ENCODE peak calls at places on chromosomes 5 and 9, in eight cellular contexts. M is GM12864, H is HFF-Myc, V is A673, X is cardiac fibroblast, Q is choroid plexus epithelial cell, B is IMR-90, K is uterus. G is an unnamed sample.

GRCh38 chr9:21527579-21527978 is 45.5 kb upstream of the IFNE start:
- DNase-seq in Q (no peak), H (no peak), M (no peak), X (no peak), B (no peak), V (no peak), K (no peak), G (no peak)

GRCh38 chr5:177131352-177131710 is 2.2 kb upstream of the NSD1 start:
- DNase-seq in M (no peak), B (no peak), Q (no peak), V (no peak), K (no peak), H (no peak), X (no peak), G (no peak)

GRCh38 chr5:43192558-43193170 is 639 bp downstream of the NIM1K start:
- DNase-seq in B (peak), Q (peak), H (no peak), V (peak), X (peak), M (no peak), K (peak), G (peak)

GRCh38 chr9:114370251-114370984 is 17.4 kb downstream of the AKNA start:
- DNase-seq in M (no peak), K (no peak), H (no peak), V (no peak), B (no peak), Q (no peak), X (no peak), G (no peak)

GRCh38 chr9:122944960-122945888 is 4.4 kb downstream of the RABGAP1 start:
- DNase-seq in V (no peak), X (no peak), K (no peak), H (no peak), B (peak), M (no peak), Q (peak), G (no peak)

GRCh38 chr5:179697108-179697507 is 1.7 kb upstream of the CANX start:
- DNase-seq in Q (no peak), H (no peak), X (no peak), K (no peak), M (no peak), B (no peak), V (no peak), G (no peak)

GRCh38 chr5:146516151-146516475 is at the start of gene GPR151:
- DNase-seq in Q (peak), V (peak), M (no peak), H (no peak), X (peak), K (no peak), B (peak), G (peak)

GRCh38 chr9:135792268-135793128 is 90.5 kb downstream of the KCNT1 start:
- DNase-seq in X (no peak), M (no peak), V (no peak), K (no peak), Q (no peak), H (no peak), B (no peak), G (no peak)

GRCh38 chr9:107222020-107222522 is 61.0 kb upstream of the RAD23B start:
- DNase-seq in H (no peak), K (no peak), X (peak), M (no peak), Q (peak), V (no peak), B (peak), G (peak)

GRCh38 chr9:116476002-116476401 is 211.1 kb upstream of the TRIM32 start:
- DNase-seq in H (no peak), K (no peak), X (no peak), B (no peak), V (no peak), Q (no peak), M (no peak), G (no peak)

GRCh38 chr9:116653580-116654355 is 33.3 kb upstream of the TRIM32 start:
- DNase-seq in Q (no peak), X (no peak), V (no peak), B (no peak), K (no peak), M (no peak), H (no peak), G (peak)

GRCh38 chr9:134734270-134734669 is 92.7 kb downstream of the COL5A1 start:
- DNase-seq in Q (peak), H (no peak), V (no peak), X (peak), B (peak), K (peak), M (no peak), G (peak)

GRCh38 chr9:137671196-137671538 is 52.4 kb downstream of the EHMT1 start:
- DNase-seq in B (no peak), X (no peak), V (no peak), M (no peak), H (no peak), K (no peak), Q (no peak), G (no peak)

GRCh38 chr9:137674307-137675305 is 55.8 kb downstream of the EHMT1 start:
- DNase-seq in Q (no peak), M (no peak), B (no peak), K (no peak), V (no peak), X (no peak), H (no peak), G (no peak)

GRCh38 chr9:137672907-137673791 is 54.3 kb downstream of the EHMT1 start:
- DNase-seq in K (no peak), M (peak), X (peak), Q (peak), H (peak), V (peak), B (peak), G (peak)

GRCh38 chr9:137671721-137672120 is 52.9 kb downstream of the EHMT1 start:
- DNase-seq in V (no peak), B (no peak), X (no peak), K (no peak), Q (no peak), H (no peak), M (no peak), G (no peak)

DNA sequence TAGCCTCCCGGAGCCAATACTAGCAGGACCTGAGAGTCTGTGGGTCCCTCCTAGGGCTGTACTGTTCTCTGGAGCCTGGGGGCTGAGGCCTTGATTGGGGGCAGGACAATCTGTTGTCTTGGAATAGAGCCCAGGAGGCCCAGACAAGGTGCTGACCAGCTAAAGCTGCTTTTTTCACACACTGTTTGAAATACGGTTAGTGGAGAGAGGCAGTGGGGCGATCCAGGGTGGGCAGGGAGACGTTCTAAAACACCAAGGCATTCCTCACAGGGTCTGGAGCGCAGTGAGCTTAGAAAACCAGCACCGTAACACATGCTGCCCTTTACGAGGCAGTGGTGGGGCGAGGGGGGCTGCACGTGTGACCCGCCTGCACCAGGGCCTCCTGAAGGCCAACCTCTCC is 55.1 kb downstream of the EHMT1 start:
- DNase-seq in K (no peak), V (no peak), X (no peak), M (no peak), H (no peak), B (no peak), Q (peak), G (peak)
- H3K4me3 ChIP-seq in K (peak), V (no peak), X (no peak), M (no peak), H (no peak), B (no peak), Q (no peak), G (no peak)

DNA sequence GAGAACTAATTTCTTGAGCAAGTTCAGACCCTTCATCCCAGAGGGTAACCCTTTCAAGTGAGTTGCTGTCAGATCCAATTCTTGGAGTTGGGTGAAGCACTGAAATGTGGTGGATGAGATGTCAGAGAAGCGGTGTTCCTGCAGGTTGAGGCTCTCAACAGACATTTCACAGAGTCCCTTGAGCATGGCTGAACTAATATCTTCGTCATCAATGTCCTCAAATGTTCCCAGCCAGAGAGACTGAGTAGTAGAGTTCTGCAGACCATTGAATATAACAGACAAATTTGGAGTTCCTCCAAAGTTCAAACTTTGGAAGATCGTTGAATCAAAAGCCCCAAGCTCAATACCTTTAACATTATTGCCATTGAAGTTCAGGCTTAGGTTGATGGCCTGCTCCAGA is 12.7 kb downstream of the CD180 start:
- DNase-seq in H (no peak), B (no peak), Q (no peak), M (no peak), X (no peak), K (no peak), V (no peak), G (no peak)
- H3K4me3 ChIP-seq in H (no peak), B (no peak), Q (no peak), M (no peak), X (no peak), K (no peak), V (no peak), G (no peak)

GRCh38 chr5:50710838-50711237 is 44.4 kb downstream of the PARP8 start:
- DNase-seq in V (no peak), M (no peak), H (no peak), B (no peak), Q (no peak), X (no peak), K (no peak), G (no peak)
- H3K4me3 ChIP-seq in V (no peak), M (peak), H (no peak), B (no peak), Q (no peak), X (no peak), K (no peak), G (no peak)

DNA sequence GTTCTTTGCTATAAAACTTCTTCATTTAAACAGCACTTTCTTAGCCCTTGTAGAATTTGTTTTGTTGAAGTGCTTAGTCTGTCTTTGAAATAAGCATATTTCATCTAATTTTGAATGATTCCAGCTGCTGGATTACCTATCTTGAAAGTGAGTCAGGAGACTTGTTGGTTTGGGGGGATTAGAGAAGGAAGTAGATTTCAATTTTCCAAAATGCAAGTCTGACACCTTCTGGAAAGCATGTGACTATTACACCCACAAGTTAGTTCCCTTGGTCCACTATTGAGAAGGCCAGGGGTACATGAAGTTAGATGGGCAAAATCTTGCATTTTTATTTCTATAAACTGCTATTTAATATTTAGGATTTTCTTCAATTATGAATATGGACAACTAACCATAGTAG is 96.4 kb upstream of the RANBP3L start:
- DNase-seq in B (peak), K (no peak), X (peak), M (no peak), H (no peak), Q (peak), V (peak), G (no peak)
- H3K4me3 ChIP-seq in B (no peak), K (no peak), X (no peak), M (no peak), H (no peak), Q (no peak), V (no peak), G (no peak)

DNA sequence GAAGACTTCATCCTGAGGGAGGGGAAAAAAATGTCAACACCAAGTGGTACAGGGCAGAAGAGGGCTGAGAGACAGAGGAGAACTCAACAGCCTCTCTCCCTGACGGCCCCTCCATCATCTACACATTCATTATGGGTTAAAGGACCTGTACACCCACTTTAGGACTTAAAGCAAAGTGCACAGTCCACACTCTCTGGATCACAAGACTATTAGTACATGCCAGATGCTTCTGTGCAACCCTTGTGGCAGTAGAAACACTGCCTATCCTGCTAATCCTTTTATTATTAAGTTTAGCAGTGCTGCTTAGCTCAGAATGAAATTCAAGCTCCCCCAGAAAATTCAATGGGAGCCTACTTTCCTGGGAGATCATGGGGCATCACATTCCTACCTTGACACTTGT is 1.9 kb downstream of the FRMD3 start:
- DNase-seq in X (no peak), K (no peak), Q (peak), H (no peak), M (no peak), V (no peak), B (no peak), G (no peak)
- H3K4me3 ChIP-seq in X (no peak), K (no peak), Q (no peak), H (no peak), M (no peak), V (no peak), B (no peak), G (no peak)

GRCh38 chr9:89179535-89179919 is 909 bp upstream of the SHC3 start:
- DNase-seq in V (peak), X (peak), B (peak), K (no peak), Q (peak), H (no peak), M (no peak), G (no peak)

GRCh38 chr9:89177401-89178161 is 1.0 kb downstream of the SHC3 start:
- DNase-seq in V (peak), Q (peak), B (no peak), X (peak), K (no peak), H (no peak), M (no peak), G (no peak)

GRCh38 chr9:89178162-89179120 is at the start of gene SHC3:
- DNase-seq in K (no peak), H (no peak), B (peak), M (no peak), V (peak), Q (peak), X (peak), G (peak)

GRCh38 chr9:89175739-89176360 is 2.8 kb downstream of the SHC3 start:
- DNase-seq in B (no peak), Q (no peak), K (no peak), M (no peak), H (no peak), V (peak), X (no peak), G (peak)

DNA sequence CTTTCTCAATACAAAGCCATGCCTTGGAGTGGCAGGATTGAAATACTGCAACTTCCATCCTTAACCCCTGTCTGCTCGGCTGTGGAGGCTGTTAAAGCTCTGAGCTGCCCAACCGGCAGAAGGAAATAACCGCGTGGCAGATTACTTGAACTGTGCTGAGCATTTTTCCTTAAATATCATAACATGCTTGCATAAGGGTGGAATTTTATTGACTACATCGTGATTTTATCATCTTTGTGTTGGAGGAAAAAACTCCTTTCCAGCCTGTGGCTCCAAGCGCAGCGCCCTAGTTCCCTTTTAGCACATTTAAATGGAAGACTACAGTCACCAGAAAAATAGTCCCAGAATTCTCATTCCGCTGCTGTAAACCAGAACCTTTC is 1.6 kb downstream of the SHC3 start:
- DNase-seq in K (no peak), M (no peak), V (peak), Q (peak), H (no peak), B (peak), X (peak), G (no peak)
- H3K4me3 ChIP-seq in K (no peak), M (no peak), V (peak), Q (peak), H (peak), B (peak), X (peak), G (peak)

GRCh38 chr9:136942881-136943230 is 1.7 kb downstream of the FBXW5 start:
- DNase-seq in V (no peak), K (no peak), Q (no peak), H (no peak), M (no peak), X (no peak), B (no peak), G (no peak)
- H3K4me3 ChIP-seq in V (peak), K (peak), Q (peak), H (peak), M (peak), X (peak), B (no peak), G (peak)

GRCh38 chr9:3480353-3480655 is 45.5 kb downstream of the RFX3 start:
- DNase-seq in Q (no peak), V (no peak), M (no peak), K (no peak), H (no peak), X (no peak), B (no peak), G (no peak)

GRCh38 chr9:3482578-3482977 is 43.2 kb downstream of the RFX3 start:
- DNase-seq in V (no peak), H (no peak), B (no peak), Q (no peak), K (no peak), M (no peak), X (no peak), G (no peak)

GRCh38 chr9:3478549-3478953 is 47.2 kb downstream of the RFX3 start:
- DNase-seq in X (peak), H (no peak), V (peak), Q (no peak), K (no peak), M (peak), B (no peak), G (peak)

GRCh38 chr9:3477236-3477834 is 48.5 kb downstream of the RFX3 start:
- DNase-seq in Q (no peak), B (no peak), H (no peak), K (no peak), X (no peak), M (peak), V (no peak), G (no peak)

GRCh38 chr9:3479516-3480352 is 46.1 kb downstream of the RFX3 start:
- DNase-seq in K (no peak), H (no peak), M (peak), X (no peak), B (no peak), Q (no peak), V (no peak), G (no peak)
- H3K4me3 ChIP-seq in K (no peak), H (no peak), M (no peak), X (no peak), B (no peak), Q (no peak), V (no peak), G (no peak)

GRCh38 chr5:141703133-141703561 is 21.1 kb upstream of the ARAP3 start:
- DNase-seq in M (no peak), B (no peak), K (no peak), H (no peak), Q (peak), X (no peak), V (no peak), G (peak)
- H3K4me3 ChIP-seq in M (no peak), B (peak), K (peak), H (peak), Q (no peak), X (peak), V (no peak), G (peak)

G was measured in foreskin fibroblast.